ENCODE peak calls at places on chromosome 9, in eight cellular contexts. Y is adipocyte, U is A673, B is prostate gland, P is kidney epithelial cell, V is GM23338, X is PC-3, H is body of pancreas. G is an unnamed sample. For H3K36me3, the result is how much of the 10 kb centered on the place peaks cover.

GRCh38 chr9:112074250-112075008 is 100.7 kb downstream of the SUSD1 start:
- DNase-seq in V (peak), U (peak), H (peak), X (peak), Y (peak), B (peak), P (peak), G (peak)

GRCh38 chr9:15622596-15622995 is 69.8 kb downstream of the CCDC171 start:
- DNase-seq in X (peak), H (no peak), P (peak), B (no peak), Y (peak), U (no peak), V (peak), G (no peak)

GRCh38 chr9:114098660-114099522 is at the start of gene KIF12:
- DNase-seq in P (peak), H (peak), Y (peak), X (peak), B (peak), V (peak), U (peak), G (peak)

GRCh38 chr9:2838984-2839367 is 4.9 kb downstream of the PUM3 start:
- DNase-seq in B (no peak), U (no peak), H (no peak), X (no peak), P (no peak), V (no peak), Y (no peak), G (no peak)

GRCh38 chr9:23783509-23783908 is 42.5 kb downstream of the ELAVL2 start:
- DNase-seq in V (no peak), P (no peak), U (no peak), B (no peak), Y (no peak), H (no peak), X (no peak), G (no peak)

GRCh38 chr9:38154501-38155421 is 85.7 kb upstream of the SHB start:
- DNase-seq in H (no peak), P (no peak), Y (no peak), U (no peak), V (no peak), X (peak), B (no peak), G (no peak)

GRCh38 chr9:22052376-22052945 is 43.4 kb upstream of the CDKN2B start:
- DNase-seq in B (no peak), Y (peak), V (no peak), H (peak), X (peak), P (peak), U (no peak), G (no peak)

GRCh38 chr9:115944166-115944948 is 209.2 kb upstream of the PAPPA start:
- DNase-seq in P (no peak), V (no peak), B (peak), X (no peak), H (peak), Y (peak), U (peak), G (peak)

GRCh38 chr9:17462869-17463464 is 115.9 kb upstream of the SH3GL2 start:
- DNase-seq in Y (peak), B (peak), P (no peak), X (peak), H (peak), U (peak), V (peak), G (no peak)

GRCh38 chr9:134434896-134435506 is 108.7 kb downstream of the RXRA start:
- DNase-seq in V (no peak), Y (peak), X (peak), H (peak), U (peak), B (peak), P (peak), G (peak)
- H3K36me3 ChIP-seq in V (under half), Y (under half), X (under half), H (under half), U (under half), B (under half), P (under half), G (half or more)

GRCh38 chr9:110047955-110048472 is 159.9 kb downstream of the C9orf152 start:
- DNase-seq in B (no peak), U (no peak), V (no peak), P (no peak), Y (no peak), X (no peak), H (peak), G (peak)

GRCh38 chr9:110049699-110050450 is 158.1 kb downstream of the C9orf152 start:
- DNase-seq in H (peak), P (no peak), B (no peak), X (peak), V (peak), Y (peak), U (no peak), G (peak)

GRCh38 chr9:110048976-110049698 is 158.8 kb downstream of the C9orf152 start:
- DNase-seq in U (no peak), B (no peak), X (peak), H (no peak), P (no peak), V (peak), Y (peak), G (no peak)

GRCh38 chr9:110048473-110048975 is 159.4 kb downstream of the C9orf152 start:
- DNase-seq in P (no peak), B (peak), X (peak), U (peak), H (peak), Y (peak), V (peak), G (peak)

GRCh38 chr9:110047232-110047954 is 160.6 kb downstream of the C9orf152 start:
- DNase-seq in U (no peak), Y (no peak), P (no peak), B (no peak), H (no peak), X (no peak), V (peak), G (no peak)
- H3K4me3 ChIP-seq in U (no peak), Y (peak), P (peak), B (no peak), H (no peak), X (no peak), V (peak), G (peak)

GRCh38 chr9:18887546-18887945 is 145.5 kb downstream of the SAXO1 start:
- DNase-seq in V (no peak), Y (no peak), H (no peak), X (peak), U (no peak), B (no peak), P (no peak), G (no peak)
- H3K36me3 ChIP-seq in V (under half), Y (under half), H (under half), X (under half), U (under half), B (under half), P (under half), G (under half)

GRCh38 chr9:90100014-90100413 is 495.2 kb downstream of the GADD45G start:
- DNase-seq in U (no peak), Y (no peak), B (no peak), P (no peak), V (no peak), H (no peak), X (no peak), G (no peak)

GRCh38 chr9:90105793-90106192 is 501.0 kb downstream of the GADD45G start:
- DNase-seq in X (no peak), H (no peak), V (no peak), Y (no peak), B (no peak), P (no peak), U (no peak), G (no peak)

GRCh38 chr9:90099262-90099982 is 494.6 kb downstream of the GADD45G start:
- DNase-seq in V (peak), H (peak), X (peak), U (peak), Y (peak), P (no peak), B (no peak), G (no peak)

GRCh38 chr9:90103771-90104170 is 499.0 kb downstream of the GADD45G start:
- DNase-seq in P (no peak), V (no peak), X (no peak), Y (no peak), H (no peak), B (no peak), U (no peak), G (no peak)

DNA sequence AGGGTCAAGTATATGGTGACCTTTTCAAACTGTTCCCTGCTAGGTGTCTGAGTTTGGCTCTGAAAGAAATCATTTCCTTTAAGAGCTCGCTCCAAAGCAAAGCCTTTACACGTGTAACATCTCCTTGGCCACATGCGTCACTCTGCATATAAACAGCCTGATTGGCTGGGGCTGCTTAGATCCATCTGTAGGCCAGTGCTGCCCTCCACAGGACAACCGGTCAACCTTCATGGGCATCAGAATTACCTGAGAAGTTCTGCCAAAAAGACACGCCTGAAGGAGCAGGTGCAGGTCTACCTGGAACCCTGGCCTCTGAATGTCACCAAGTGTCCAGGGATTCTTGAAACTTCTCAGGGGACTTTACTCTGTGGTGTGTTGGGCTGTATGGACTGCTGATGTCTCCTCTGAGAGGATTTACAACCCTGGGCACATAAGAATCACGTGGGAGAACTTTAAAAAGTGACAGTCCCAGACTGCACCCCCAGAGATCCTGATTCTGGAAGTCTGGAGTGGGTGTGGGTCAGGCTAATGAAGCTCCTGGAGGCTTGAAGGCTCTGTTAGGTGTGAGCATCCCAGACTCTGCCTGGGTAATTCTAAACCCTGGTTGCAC is 497.6 kb downstream of the GADD45G start:
- DNase-seq in U (peak), V (peak), H (peak), B (peak), Y (peak), P (peak), X (peak), G (peak)
- H3K4me3 ChIP-seq in U (no peak), V (no peak), H (no peak), B (no peak), Y (no peak), P (no peak), X (no peak), G (no peak)

DNA sequence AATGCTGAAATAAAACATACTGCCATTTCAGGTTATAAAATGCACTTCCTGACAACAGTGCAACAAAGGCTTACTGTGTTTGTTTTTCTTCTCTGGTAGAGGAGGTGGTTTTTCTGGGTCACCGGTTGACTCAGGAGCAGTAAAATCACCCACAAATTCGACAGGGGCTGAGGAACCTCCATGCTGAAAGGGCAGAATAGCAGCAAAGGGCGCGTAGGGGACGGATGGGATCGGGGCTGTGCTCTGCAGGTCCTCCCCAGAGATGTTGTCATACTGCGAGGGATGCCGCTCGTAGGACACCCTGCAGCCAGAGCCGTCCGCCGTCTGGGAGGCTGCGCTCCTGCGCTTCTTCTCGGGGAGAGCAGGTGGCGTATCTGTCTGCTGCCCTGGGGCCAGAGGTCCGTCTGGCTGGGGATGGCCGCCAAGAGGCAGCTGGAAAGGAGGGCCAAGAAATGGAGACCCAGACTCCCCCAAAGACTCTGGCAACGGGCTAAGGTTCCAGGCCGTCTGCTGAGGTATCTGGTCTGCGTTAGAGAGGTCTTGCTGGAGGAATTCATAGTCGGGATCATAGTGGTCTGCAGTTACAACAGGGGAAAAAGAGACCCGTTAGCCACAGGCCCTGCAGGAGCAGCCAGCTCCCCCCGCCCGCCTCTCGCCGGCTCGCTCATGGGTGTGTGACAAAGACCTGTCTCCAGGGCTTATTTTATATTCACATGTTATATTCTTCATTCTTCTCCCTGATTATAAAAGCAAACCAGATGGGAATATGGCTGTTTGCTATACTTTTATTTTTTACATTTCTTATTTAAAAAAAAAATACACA is 80.7 kb downstream of the PRRT1B start:
- DNase-seq in Y (no peak), X (no peak), B (no peak), U (no peak), P (no peak), H (no peak), V (no peak), G (no peak)
- H3K36me3 ChIP-seq in Y (half or more), X (under half), B (under half), U (under half), P (under half), H (under half), V (under half), G (half or more)

GRCh38 chr9:126614088-126614454 is 343 bp downstream of the LMX1B start:
- DNase-seq in X (no peak), U (no peak), Y (no peak), P (no peak), B (no peak), H (no peak), V (peak), G (no peak)
- H3K4me3 ChIP-seq in X (no peak), U (no peak), Y (no peak), P (no peak), B (no peak), H (no peak), V (peak), G (no peak)

GRCh38 chr9:124334568-124335319 is 77.0 kb downstream of the NEK6 start:
- DNase-seq in B (no peak), V (no peak), P (no peak), H (no peak), U (no peak), Y (no peak), X (no peak), G (no peak)
- H3K36me3 ChIP-seq in B (under half), V (under half), P (under half), H (under half), U (under half), Y (half or more), X (under half), G (half or more)

G was measured in lower lobe of right lung.